ENCODE peak calls at places on chromosome 9, in eight cellular contexts. One of them, this sample, is unnamed.
A peak's percentile ranks its signal among the peaks of the same experiment; 100 is the strongest.

GRCh38 chr9:83986765-83987401 is 6.3 kb downstream of the RMI1 start:
- DNase-seq in activated CD8-positive, alpha-beta memory T cell treated with anti-CD3 and anti-CD28 coated beads for 48 hours: no peak
- DNase-seq in smooth muscle cell of the brain vasculature: no peak
- DNase-seq in iris pigment epithelial cell: peak; percentile 56
- DNase-seq in DMS53: no peak
- DNase-seq in stromal cell of bone marrow: no peak
- DNase-seq in amniotic stem cell: no peak
- DNase-seq in NCI-H1092: no peak
- DNase-seq in this sample: no peak

GRCh38 chr9:676780-677458 is 164.6 kb upstream of the DMRT1 start:
- DNase-seq in smooth muscle cell of the brain vasculature: no peak
- DNase-seq in iris pigment epithelial cell: no peak
- DNase-seq in DMS53: peak; percentile 43
- DNase-seq in stromal cell of bone marrow: no peak
- DNase-seq in activated CD8-positive, alpha-beta memory T cell treated with anti-CD3 and anti-CD28 coated beads for 48 hours: no peak
- DNase-seq in amniotic stem cell: no peak
- DNase-seq in NCI-H1092: no peak
- DNase-seq in this sample: no peak

GRCh38 chr9:35287986-35288515 is 126.2 kb downstream of the UNC13B start:
- DNase-seq in activated CD8-positive, alpha-beta memory T cell treated with anti-CD3 and anti-CD28 coated beads for 48 hours: no peak
- DNase-seq in DMS53: no peak
- DNase-seq in amniotic stem cell: no peak
- DNase-seq in stromal cell of bone marrow: no peak
- DNase-seq in NCI-H1092: no peak
- DNase-seq in iris pigment epithelial cell: no peak
- DNase-seq in smooth muscle cell of the brain vasculature: no peak
- DNase-seq in this sample: no peak

GRCh38 chr9:35656340-35656739 is 1.5 kb downstream of the RMRP start:
- DNase-seq in DMS53: peak; percentile 44
- DNase-seq in stromal cell of bone marrow: no peak
- DNase-seq in NCI-H1092: no peak
- DNase-seq in amniotic stem cell: no peak
- DNase-seq in activated CD8-positive, alpha-beta memory T cell treated with anti-CD3 and anti-CD28 coated beads for 48 hours: no peak
- DNase-seq in iris pigment epithelial cell: no peak
- DNase-seq in smooth muscle cell of the brain vasculature: no peak
- DNase-seq in this sample: no peak

GRCh38 chr9:88056876-88057275 is 81.4 kb downstream of the SPATA31C2 start:
- DNase-seq in activated CD8-positive, alpha-beta memory T cell treated with anti-CD3 and anti-CD28 coated beads for 48 hours: no peak
- DNase-seq in smooth muscle cell of the brain vasculature: no peak
- DNase-seq in amniotic stem cell: no peak
- DNase-seq in DMS53: no peak
- DNase-seq in iris pigment epithelial cell: peak; percentile 70
- DNase-seq in stromal cell of bone marrow: no peak
- DNase-seq in NCI-H1092: no peak
- DNase-seq in this sample: no peak

GRCh38 chr9:22088372-22089063 is 79.4 kb upstream of the CDKN2B start:
- DNase-seq in smooth muscle cell of the brain vasculature: no peak
- DNase-seq in activated CD8-positive, alpha-beta memory T cell treated with anti-CD3 and anti-CD28 coated beads for 48 hours: no peak
- DNase-seq in NCI-H1092: no peak
- DNase-seq in amniotic stem cell: no peak
- DNase-seq in stromal cell of bone marrow: no peak
- DNase-seq in DMS53: peak; percentile 7
- DNase-seq in iris pigment epithelial cell: no peak
- DNase-seq in this sample: no peak

GRCh38 chr9:134189475-134190231 is 25.3 kb upstream of the RNU6ATAC start:
- DNase-seq in amniotic stem cell: no peak
- DNase-seq in iris pigment epithelial cell: no peak
- DNase-seq in activated CD8-positive, alpha-beta memory T cell treated with anti-CD3 and anti-CD28 coated beads for 48 hours: no peak
- DNase-seq in DMS53: no peak
- DNase-seq in NCI-H1092: peak; percentile 29
- DNase-seq in smooth muscle cell of the brain vasculature: no peak
- DNase-seq in stromal cell of bone marrow: no peak
- DNase-seq in this sample: no peak

GRCh38 chr9:131197160-131197911 is 72.0 kb downstream of the NUP214 start:
- DNase-seq in stromal cell of bone marrow: no peak
- DNase-seq in NCI-H1092: no peak
- DNase-seq in iris pigment epithelial cell: no peak
- DNase-seq in DMS53: no peak
- DNase-seq in smooth muscle cell of the brain vasculature: no peak
- DNase-seq in amniotic stem cell: no peak
- DNase-seq in activated CD8-positive, alpha-beta memory T cell treated with anti-CD3 and anti-CD28 coated beads for 48 hours: no peak
- DNase-seq in this sample: no peak

GRCh38 chr9:73816905-73817304 is 665.2 kb downstream of the ANXA1 start:
- DNase-seq in activated CD8-positive, alpha-beta memory T cell treated with anti-CD3 and anti-CD28 coated beads for 48 hours: no peak
- DNase-seq in smooth muscle cell of the brain vasculature: no peak
- DNase-seq in stromal cell of bone marrow: no peak
- DNase-seq in amniotic stem cell: no peak
- DNase-seq in iris pigment epithelial cell: no peak
- DNase-seq in DMS53: no peak
- DNase-seq in NCI-H1092: no peak
- DNase-seq in this sample: no peak

GRCh38 chr9:22158275-22158674 is 149.2 kb upstream of the CDKN2B start:
- DNase-seq in activated CD8-positive, alpha-beta memory T cell treated with anti-CD3 and anti-CD28 coated beads for 48 hours: no peak
- DNase-seq in iris pigment epithelial cell: peak; percentile 65
- DNase-seq in NCI-H1092: no peak
- DNase-seq in amniotic stem cell: no peak
- DNase-seq in DMS53: no peak
- DNase-seq in smooth muscle cell of the brain vasculature: no peak
- DNase-seq in stromal cell of bone marrow: no peak
- DNase-seq in this sample: no peak

GRCh38 chr9:6354072-6354686 is 26.0 kb downstream of the TPD52L3 start:
- DNase-seq in smooth muscle cell of the brain vasculature: peak; percentile 49
- DNase-seq in amniotic stem cell: peak; percentile 54
- DNase-seq in DMS53: peak; percentile 71
- DNase-seq in iris pigment epithelial cell: peak; percentile 78
- DNase-seq in activated CD8-positive, alpha-beta memory T cell treated with anti-CD3 and anti-CD28 coated beads for 48 hours: no peak
- DNase-seq in stromal cell of bone marrow: peak; percentile 69
- DNase-seq in NCI-H1092: peak; percentile 35
- DNase-seq in this sample: peak; percentile 70

GRCh38 chr9:107249665-107250285 is 33.3 kb upstream of the RAD23B start:
- DNase-seq in NCI-H1092: no peak
- DNase-seq in stromal cell of bone marrow: no peak
- DNase-seq in iris pigment epithelial cell: peak; percentile 31
- DNase-seq in DMS53: no peak
- DNase-seq in amniotic stem cell: no peak
- DNase-seq in activated CD8-positive, alpha-beta memory T cell treated with anti-CD3 and anti-CD28 coated beads for 48 hours: no peak
- DNase-seq in smooth muscle cell of the brain vasculature: no peak
- DNase-seq in this sample: no peak

GRCh38 chr9:132730054-132731033 is 60.1 kb downstream of the GTF3C4 start:
- DNase-seq in iris pigment epithelial cell: no peak
- DNase-seq in NCI-H1092: no peak
- DNase-seq in smooth muscle cell of the brain vasculature: no peak
- DNase-seq in amniotic stem cell: no peak
- DNase-seq in stromal cell of bone marrow: no peak
- DNase-seq in DMS53: no peak
- DNase-seq in activated CD8-positive, alpha-beta memory T cell treated with anti-CD3 and anti-CD28 coated beads for 48 hours: no peak
- DNase-seq in this sample: no peak

GRCh38 chr9:121281614-121282291 is 13.8 kb downstream of the GSN start:
- DNase-seq in iris pigment epithelial cell: peak; percentile 73
- DNase-seq in NCI-H1092: no peak
- DNase-seq in DMS53: peak; percentile 99
- DNase-seq in amniotic stem cell: no peak
- DNase-seq in stromal cell of bone marrow: no peak
- DNase-seq in smooth muscle cell of the brain vasculature: no peak
- DNase-seq in activated CD8-positive, alpha-beta memory T cell treated with anti-CD3 and anti-CD28 coated beads for 48 hours: no peak
- DNase-seq in this sample: peak; percentile 44

GRCh38 chr9:27535701-27536118 is 6.1 kb upstream of the MOB3B start:
- DNase-seq in NCI-H1092: no peak
- DNase-seq in iris pigment epithelial cell: no peak
- DNase-seq in DMS53: no peak
- DNase-seq in activated CD8-positive, alpha-beta memory T cell treated with anti-CD3 and anti-CD28 coated beads for 48 hours: no peak
- DNase-seq in amniotic stem cell: no peak
- DNase-seq in stromal cell of bone marrow: no peak
- DNase-seq in smooth muscle cell of the brain vasculature: no peak
- DNase-seq in this sample: no peak

GRCh38 chr9:70120834-70121510 is 77.3 kb downstream of the MAMDC2 start:
- DNase-seq in activated CD8-positive, alpha-beta memory T cell treated with anti-CD3 and anti-CD28 coated beads for 48 hours: no peak
- DNase-seq in amniotic stem cell: peak; percentile 57
- DNase-seq in NCI-H1092: no peak
- DNase-seq in stromal cell of bone marrow: peak; percentile 94
- DNase-seq in DMS53: no peak
- DNase-seq in smooth muscle cell of the brain vasculature: peak; percentile 87
- DNase-seq in iris pigment epithelial cell: peak; percentile 98
- DNase-seq in this sample: peak; percentile 86

GRCh38 chr9:108478871-108479332 is 376.9 kb downstream of the ACTL7B start:
- DNase-seq in stromal cell of bone marrow: peak; percentile 93
- DNase-seq in NCI-H1092: no peak
- DNase-seq in smooth muscle cell of the brain vasculature: no peak
- DNase-seq in DMS53: peak; percentile 6
- DNase-seq in iris pigment epithelial cell: peak; percentile 95
- DNase-seq in activated CD8-positive, alpha-beta memory T cell treated with anti-CD3 and anti-CD28 coated beads for 48 hours: no peak
- DNase-seq in amniotic stem cell: peak; percentile 56
- DNase-seq in this sample: peak; percentile 64

GRCh38 chr9:79985276-79985675 is 413.5 kb downstream of the TLE4 start:
- DNase-seq in smooth muscle cell of the brain vasculature: no peak
- DNase-seq in iris pigment epithelial cell: no peak
- DNase-seq in stromal cell of bone marrow: no peak
- DNase-seq in NCI-H1092: no peak
- DNase-seq in amniotic stem cell: no peak
- DNase-seq in DMS53: no peak
- DNase-seq in activated CD8-positive, alpha-beta memory T cell treated with anti-CD3 and anti-CD28 coated beads for 48 hours: no peak
- DNase-seq in this sample: no peak

This sample was measured in fibroblast of the conjunctiva.